ENCODE peak calls at places on chromosomes 3 and 15, in nine cellular contexts. G is ovary, L is caudate nucleus, V is thoracic aorta, W is Karpas-422, I is stomach, H is A549, D is left ventricle myocardium inferior, S is IMR-90. T is an unnamed sample.

GRCh38 chr15:42402806-42403205 is 43.5 kb downstream of the CAPN3 start:
- DNase-seq in H (no peak), S (no peak), L (no peak), W (no peak), G (no peak), I (no peak), V (no peak), D (no peak), T (no peak)

GRCh38 chr15:30043211-30043655 is 39.5 kb upstream of the GOLGA8J start:
- DNase-seq in W (peak), D (no peak), H (peak), G (no peak), I (no peak), V (no peak), S (peak), L (no peak), T (no peak)

GRCh38 chr3:178492496-178492895 is 43.7 kb upstream of the KCNMB2 start:
- DNase-seq in S (no peak), H (no peak), G (no peak), D (no peak), W (no peak), L (no peak), V (no peak), I (no peak), T (no peak)

GRCh38 chr15:87207251-87207650 is 1049.3 kb downstream of the NTRK3 start:
- DNase-seq in S (no peak), G (no peak), H (no peak), I (no peak), D (no peak), L (no peak), W (no peak), V (no peak), T (no peak)

GRCh38 chr3:150261958-150262357 is 146.1 kb upstream of the TSC22D2 start:
- DNase-seq in V (no peak), H (no peak), W (no peak), S (no peak), D (no peak), G (no peak), L (no peak), I (no peak), T (no peak)

GRCh38 chr3:155329513-155330048 is 36.1 kb upstream of the STRIT1 start:
- DNase-seq in W (no peak), D (no peak), L (no peak), V (no peak), S (no peak), G (no peak), H (no peak), I (no peak), T (no peak)

GRCh38 chr15:57500256-57500655 is 91.4 kb upstream of the MYZAP start:
- DNase-seq in S (no peak), W (no peak), D (no peak), V (no peak), H (no peak), I (no peak), L (no peak), G (no peak), T (no peak)

GRCh38 chr3:12891985-12892839 is 50.8 kb upstream of the RPL32 start:
- DNase-seq in D (no peak), I (peak), G (peak), H (peak), L (no peak), V (no peak), W (peak), S (peak), T (no peak)

GRCh38 chr3:149536429-149536828 is 61.9 kb downstream of the TM4SF4 start:
- DNase-seq in W (no peak), L (no peak), G (peak), I (no peak), S (no peak), V (no peak), H (no peak), D (peak), T (no peak)

GRCh38 chr15:95410757-95411156 is 919.7 kb upstream of the NR2F2 start:
- DNase-seq in G (no peak), W (no peak), L (no peak), D (no peak), V (no peak), I (no peak), H (no peak), S (no peak), T (no peak)

GRCh38 chr3:78736863-78737262 is 1030.9 kb downstream of the ROBO1 start:
- DNase-seq in I (no peak), L (no peak), D (no peak), V (no peak), W (no peak), G (no peak), H (no peak), S (peak), T (no peak)

GRCh38 chr3:186115229-186115996 is 6.5 kb upstream of the ETV5 start:
- DNase-seq in V (no peak), H (no peak), W (no peak), S (no peak), I (no peak), D (no peak), G (no peak), L (no peak), T (no peak)

GRCh38 chr3:172516318-172517214 is 6.7 kb downstream of the TNFSF10 start:
- DNase-seq in H (no peak), L (no peak), S (peak), D (peak), G (peak), W (no peak), V (no peak), I (peak), T (peak)

GRCh38 chr3:171874251-171874679 is 31.1 kb downstream of the TMEM212 start:
- DNase-seq in S (peak), I (no peak), W (no peak), H (peak), D (no peak), V (no peak), G (no peak), L (no peak), T (no peak)

GRCh38 chr3:64493149-64493548 is 194.7 kb downstream of the ADAMTS9 start:
- DNase-seq in V (no peak), H (no peak), I (no peak), G (no peak), S (no peak), L (no peak), D (no peak), W (no peak), T (no peak)
- H3K27ac ChIP-seq in V (no peak), H (no peak), I (no peak), G (no peak), S (no peak), L (no peak), D (no peak), W (no peak), T (no peak)

GRCh38 chr3:10550705-10551104 is 45.3 kb upstream of the ATP2B2 start:
- DNase-seq in L (no peak), D (no peak), G (no peak), I (no peak), H (no peak), V (no peak), S (no peak), W (no peak), T (no peak)
- H3K27ac ChIP-seq in L (peak), D (peak), G (no peak), I (no peak), H (no peak), V (no peak), S (no peak), W (no peak), T (no peak)

GRCh38 chr15:33848011-33848410 is 120.3 kb upstream of the CHRM5 start:
- DNase-seq in G (no peak), L (no peak), S (no peak), W (no peak), V (no peak), I (no peak), D (no peak), H (no peak), T (no peak)

GRCh38 chr15:33844186-33844585 is 124.1 kb upstream of the CHRM5 start:
- DNase-seq in L (no peak), H (no peak), W (no peak), G (no peak), V (no peak), D (no peak), I (no peak), S (no peak), T (no peak)

GRCh38 chr15:33846151-33846550 is 122.1 kb upstream of the CHRM5 start:
- DNase-seq in H (no peak), L (no peak), V (no peak), W (no peak), D (no peak), I (no peak), G (no peak), S (no peak), T (no peak)

GRCh38 chr15:33846862-33847261 is 121.4 kb upstream of the CHRM5 start:
- DNase-seq in H (no peak), W (no peak), I (no peak), D (no peak), S (no peak), G (no peak), L (no peak), V (no peak), T (no peak)

DNA sequence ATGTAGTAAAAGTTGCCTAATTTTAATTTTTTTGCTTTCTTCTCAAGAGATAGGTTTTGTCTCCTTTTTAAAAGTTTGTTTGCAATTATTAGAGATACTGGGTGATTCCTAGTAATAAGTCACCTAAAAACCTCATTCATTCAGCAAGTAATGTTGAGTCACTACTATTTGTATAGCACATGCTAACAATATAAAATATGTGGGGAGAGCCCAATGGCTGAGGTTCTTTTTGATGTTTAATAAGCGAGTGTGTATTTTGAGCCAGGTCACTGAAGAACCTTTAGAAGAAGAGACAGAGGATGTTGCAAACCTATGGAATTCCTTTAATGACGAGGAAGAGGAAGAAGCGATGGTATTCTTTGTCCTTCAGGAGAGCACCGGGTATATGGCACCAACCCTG is 123.7 kb upstream of the CHRM5 start:
- DNase-seq in H (peak), L (no peak), G (no peak), V (no peak), D (no peak), W (no peak), I (no peak), S (no peak), T (no peak)
- H3K27ac ChIP-seq in H (no peak), L (no peak), G (no peak), V (no peak), D (no peak), W (no peak), I (no peak), S (no peak), T (no peak)

GRCh38 chr3:23888617-23889228 is 28.1 kb downstream of the NKIRAS1 start:
- DNase-seq in S (peak), V (no peak), D (no peak), H (no peak), G (no peak), W (peak), L (no peak), I (no peak), T (no peak)
- H3K27ac ChIP-seq in S (no peak), V (no peak), D (no peak), H (no peak), G (no peak), W (peak), L (no peak), I (no peak), T (no peak)

GRCh38 chr15:80645494-80646065 is 49.5 kb upstream of the ABHD17C start:
- DNase-seq in D (no peak), V (no peak), L (no peak), G (no peak), W (no peak), I (no peak), H (no peak), S (peak), T (no peak)
- H3K27ac ChIP-seq in D (no peak), V (no peak), L (no peak), G (no peak), W (no peak), I (no peak), H (no peak), S (no peak), T (no peak)

GRCh38 chr15:94335616-94336015 is 104.3 kb downstream of the MCTP2 start:
- DNase-seq in W (no peak), D (no peak), L (no peak), V (no peak), G (no peak), S (peak), H (no peak), I (no peak), T (no peak)

GRCh38 chr15:94331731-94332130 is 100.4 kb downstream of the MCTP2 start:
- DNase-seq in S (no peak), H (no peak), L (no peak), W (no peak), I (no peak), D (no peak), G (no peak), V (no peak), T (no peak)

GRCh38 chr15:94336817-94337537 is 105.6 kb downstream of the MCTP2 start:
- DNase-seq in L (no peak), G (no peak), D (no peak), H (no peak), I (no peak), S (no peak), V (no peak), W (no peak), T (no peak)
- H3K27ac ChIP-seq in L (no peak), G (no peak), D (no peak), H (no peak), I (no peak), S (no peak), V (no peak), W (no peak), T (no peak)

GRCh38 chr3:170049146-170050000 is 11.6 kb downstream of the GPR160 start:
- DNase-seq in G (no peak), W (no peak), S (peak), H (no peak), V (no peak), D (no peak), I (peak), L (no peak), T (peak)

GRCh38 chr3:170046269-170047132 is 8.7 kb downstream of the GPR160 start:
- DNase-seq in I (no peak), L (no peak), D (no peak), H (no peak), V (no peak), S (no peak), W (no peak), G (no peak), T (no peak)

GRCh38 chr3:170044795-170045244 is 7.0 kb downstream of the GPR160 start:
- DNase-seq in W (peak), G (no peak), V (no peak), L (no peak), I (no peak), D (no peak), S (no peak), H (no peak), T (peak)

GRCh38 chr3:170044280-170044679 is 6.5 kb downstream of the GPR160 start:
- DNase-seq in V (no peak), L (no peak), H (no peak), S (no peak), I (no peak), G (no peak), D (no peak), W (no peak), T (no peak)

DNA sequence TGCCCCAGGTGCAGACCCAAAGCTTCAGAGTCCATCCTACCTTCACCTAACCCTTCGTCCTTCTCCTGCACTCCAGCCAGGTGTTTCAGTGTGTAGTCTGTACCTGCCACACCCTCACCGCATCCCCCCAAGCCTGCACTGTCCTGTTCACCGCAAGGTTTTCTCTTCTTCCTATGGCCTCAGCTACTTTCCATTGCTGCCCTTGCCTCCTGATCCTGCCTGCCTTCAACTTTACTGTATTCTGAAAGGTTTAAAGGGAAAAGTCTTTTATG is 9.3 kb downstream of the GPR160 start:
- DNase-seq in L (no peak), H (no peak), W (no peak), V (no peak), S (no peak), G (no peak), D (no peak), I (no peak), T (no peak)
- H3K27ac ChIP-seq in L (no peak), H (no peak), W (no peak), V (no peak), S (no peak), G (no peak), D (no peak), I (peak), T (peak)

DNA sequence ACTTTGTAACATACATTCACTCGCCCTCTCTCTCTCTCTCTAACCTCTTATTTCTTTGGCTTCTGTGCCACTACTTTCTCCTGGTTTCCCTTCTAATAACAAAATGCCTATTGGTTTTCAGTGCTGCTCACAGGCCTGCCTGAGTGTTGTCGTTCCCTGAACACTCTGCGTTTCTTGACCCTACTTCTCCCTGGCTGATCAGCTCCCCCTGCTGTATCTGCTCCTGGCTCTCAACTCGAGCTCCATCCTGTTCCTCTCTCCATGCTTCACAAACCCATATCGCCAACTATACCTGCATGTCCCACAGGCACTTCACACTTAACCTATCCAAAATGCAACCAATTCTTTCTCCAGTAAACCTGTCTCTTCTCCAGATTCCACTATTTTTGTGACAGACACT is 111.4 kb downstream of the OPA1 start:
- DNase-seq in G (no peak), L (no peak), H (no peak), W (no peak), V (no peak), S (no peak), D (no peak), I (no peak), T (no peak)
- H3K27ac ChIP-seq in G (no peak), L (no peak), H (no peak), W (no peak), V (peak), S (no peak), D (no peak), I (no peak), T (no peak)

DNA sequence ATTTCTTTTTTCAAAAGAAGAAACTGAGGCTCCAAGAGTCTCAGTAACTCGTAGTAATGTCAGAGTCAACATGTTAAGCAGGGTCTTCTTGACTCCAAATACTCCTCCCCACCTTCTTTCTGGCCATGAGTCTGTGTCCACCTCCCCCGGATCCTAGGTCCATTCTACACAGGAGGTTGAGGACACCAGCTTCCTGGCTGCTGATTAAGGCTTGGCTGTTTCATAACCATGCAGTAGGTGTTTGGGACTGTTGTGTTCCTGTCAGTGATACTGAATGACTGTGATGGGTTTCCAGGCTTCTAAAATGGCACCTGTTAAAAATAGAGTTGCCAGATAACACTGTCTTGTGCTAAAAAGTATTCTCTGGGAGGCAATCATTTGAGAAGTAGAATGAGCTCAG is 130.8 kb upstream of the IL12A start:
- DNase-seq in W (no peak), D (no peak), L (no peak), G (no peak), I (no peak), V (no peak), H (no peak), S (no peak), T (no peak)
- H3K27ac ChIP-seq in W (no peak), D (peak), L (peak), G (no peak), I (no peak), V (no peak), H (no peak), S (no peak), T (no peak)

T was measured in Peyer's patch.